ENCODE peak calls at places on chromosomes 1 and 21, in seven cellular contexts. P is nucleus accumbens, Q is GM06990, T is memory B cell, L is EL, S is Caki2, V is skeletal muscle cell. M is an unnamed sample.

GRCh38 chr1:229769809-229770208 is 143.8 kb downstream of the URB2 start:
- DNase-seq in T (no peak), V (no peak), S (no peak), P (no peak), Q (no peak), L (no peak), M (no peak)

GRCh38 chr1:220224033-220224432 is 48.2 kb downstream of the RAB3GAP2 start:
- DNase-seq in Q (peak), S (no peak), V (no peak), L (no peak), P (no peak), T (no peak), M (no peak)

GRCh38 chr1:156115514-156116374 is 1.2 kb downstream of the LMNA start:
- DNase-seq in Q (no peak), L (peak), P (peak), V (no peak), S (peak), T (no peak), M (peak)

GRCh38 chr21:44914176-44914874 is 6.4 kb downstream of the ITGB2 start:
- DNase-seq in Q (peak), S (no peak), P (no peak), T (no peak), V (no peak), L (no peak), M (no peak)

GRCh38 chr21:37045139-37045538 is 27.7 kb downstream of the PIGP start:
- DNase-seq in S (no peak), P (no peak), L (no peak), T (no peak), V (no peak), Q (no peak), M (no peak)

GRCh38 chr1:68495968-68496679 is 758 bp downstream of the DEPDC1 start:
- DNase-seq in L (peak), T (no peak), S (peak), V (no peak), Q (peak), P (no peak), M (no peak)

GRCh38 chr1:19037659-19038058 is 81.2 kb upstream of the IFFO2 start:
- DNase-seq in P (no peak), S (no peak), L (no peak), T (no peak), V (no peak), Q (no peak), M (no peak)

GRCh38 chr1:10195570-10195969 is 14.8 kb upstream of the KIF1B start:
- DNase-seq in V (no peak), L (peak), S (peak), T (no peak), P (no peak), Q (no peak), M (no peak)

GRCh38 chr1:179310721-179311120 is 17.1 kb downstream of the SOAT1 start:
- DNase-seq in L (peak), T (no peak), Q (no peak), S (peak), P (no peak), V (peak), M (no peak)